ENCODE peak calls at places on chromosomes 16 and 17, in seven cellular contexts. One of them, this sample, is unnamed.

GRCh38 chr16:3065069-3065741 is at the start of gene IL32:
- DNase-seq in right lobe of liver: peak
- DNase-seq in lower leg skin: no peak
- DNase-seq in A549: peak
- DNase-seq in HepG2: peak
- DNase-seq in H1: no peak
- DNase-seq in body of pancreas: peak
- DNase-seq in this sample: peak

GRCh38 chr16:71626858-71627213 is 852 bp downstream of the MARVELD3 start:
- DNase-seq in right lobe of liver: peak
- DNase-seq in lower leg skin: no peak
- DNase-seq in A549: peak
- DNase-seq in HepG2: no peak
- DNase-seq in H1: no peak
- DNase-seq in body of pancreas: peak
- DNase-seq in this sample: peak

GRCh38 chr16:54280751-54281150 is 5.8 kb downstream of the IRX3 start:
- DNase-seq in right lobe of liver: no peak
- DNase-seq in lower leg skin: no peak
- DNase-seq in A549: no peak
- DNase-seq in HepG2: no peak
- DNase-seq in H1: no peak
- DNase-seq in body of pancreas: no peak
- DNase-seq in this sample: no peak

GRCh38 chr17:37844158-37844976 is 79.8 kb upstream of the TBC1D3K start:
- DNase-seq in right lobe of liver: peak
- DNase-seq in lower leg skin: peak
- DNase-seq in A549: peak
- DNase-seq in HepG2: peak
- DNase-seq in H1: peak
- DNase-seq in body of pancreas: peak
- DNase-seq in this sample: peak

GRCh38 chr16:10679921-10680320 is 14.8 kb downstream of the TEKT5 start:
- DNase-seq in right lobe of liver: no peak
- DNase-seq in lower leg skin: no peak
- DNase-seq in A549: no peak
- DNase-seq in HepG2: no peak
- DNase-seq in H1: no peak
- DNase-seq in body of pancreas: no peak
- DNase-seq in this sample: no peak

GRCh38 chr17:78496311-78496710 is 80.9 kb downstream of the DNAH17 start:
- DNase-seq in right lobe of liver: no peak
- DNase-seq in lower leg skin: no peak
- DNase-seq in A549: no peak
- DNase-seq in HepG2: no peak
- DNase-seq in H1: no peak
- DNase-seq in body of pancreas: no peak
- DNase-seq in this sample: no peak

GRCh38 chr16:75952124-75952523 is 225.8 kb upstream of the CPHXL start:
- DNase-seq in right lobe of liver: no peak
- DNase-seq in lower leg skin: no peak
- DNase-seq in A549: no peak
- DNase-seq in HepG2: no peak
- DNase-seq in H1: no peak
- DNase-seq in body of pancreas: no peak
- DNase-seq in this sample: no peak

GRCh38 chr16:85463228-85463611 is 149.9 kb upstream of the GSE1 start:
- DNase-seq in right lobe of liver: no peak
- DNase-seq in lower leg skin: no peak
- DNase-seq in A549: no peak
- DNase-seq in HepG2: no peak
- DNase-seq in H1: no peak
- DNase-seq in body of pancreas: no peak
- DNase-seq in this sample: no peak

DNA sequence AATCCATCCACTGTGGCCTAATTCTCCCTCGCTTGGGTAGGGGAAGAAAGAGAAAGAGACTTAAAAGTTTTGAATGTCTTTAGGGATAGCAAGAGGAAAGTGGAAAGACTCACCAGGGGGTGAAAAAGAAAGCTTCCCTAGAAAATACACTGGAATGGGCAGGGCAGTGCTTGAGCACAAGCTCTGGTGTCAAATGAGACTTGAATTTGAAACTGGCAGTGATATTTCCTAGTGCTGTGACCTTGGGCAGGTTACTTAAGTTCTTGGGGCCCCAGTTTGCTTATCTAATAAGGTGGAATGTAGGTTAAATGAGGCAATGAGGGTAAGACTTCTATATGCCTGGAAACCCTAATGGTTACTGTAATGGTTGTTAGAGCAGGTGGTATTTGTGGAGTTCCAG is 102.2 kb downstream of the SOX9 start:
- DNase-seq in right lobe of liver: no peak
- DNase-seq in lower leg skin: no peak
- DNase-seq in A549: no peak
- DNase-seq in HepG2: no peak
- DNase-seq in H1: no peak
- DNase-seq in body of pancreas: no peak
- DNase-seq in this sample: no peak
- TF ChIP-seq POLR2A in right lobe of liver: no peak
- TF ChIP-seq POLR2A in lower leg skin: no peak
- TF ChIP-seq POLR2A in A549: no peak
- TF ChIP-seq POLR2A in HepG2: no peak
- TF ChIP-seq POLR2A in H1: no peak
- TF ChIP-seq POLR2A in body of pancreas: no peak
- TF ChIP-seq POLR2A in this sample: no peak

GRCh38 chr16:51591480-51591879 is 440.4 kb upstream of the SALL1 start:
- DNase-seq in right lobe of liver: no peak
- DNase-seq in lower leg skin: no peak
- DNase-seq in A549: no peak
- DNase-seq in HepG2: no peak
- DNase-seq in H1: no peak
- DNase-seq in body of pancreas: no peak
- DNase-seq in this sample: no peak

GRCh38 chr16:51596247-51596646 is 445.2 kb upstream of the SALL1 start:
- DNase-seq in right lobe of liver: no peak
- DNase-seq in lower leg skin: no peak
- DNase-seq in A549: no peak
- DNase-seq in HepG2: no peak
- DNase-seq in H1: no peak
- DNase-seq in body of pancreas: no peak
- DNase-seq in this sample: no peak

GRCh38 chr16:51592535-51592934 is 441.5 kb upstream of the SALL1 start:
- DNase-seq in right lobe of liver: no peak
- DNase-seq in lower leg skin: no peak
- DNase-seq in A549: no peak
- DNase-seq in HepG2: no peak
- DNase-seq in H1: no peak
- DNase-seq in body of pancreas: no peak
- DNase-seq in this sample: no peak

GRCh38 chr16:51592013-51592501 is 441.0 kb upstream of the SALL1 start:
- DNase-seq in right lobe of liver: no peak
- DNase-seq in lower leg skin: no peak
- DNase-seq in A549: no peak
- DNase-seq in HepG2: no peak
- DNase-seq in H1: no peak
- DNase-seq in body of pancreas: no peak
- DNase-seq in this sample: no peak
- H3K4me3 ChIP-seq in right lobe of liver: peak
- H3K4me3 ChIP-seq in lower leg skin: no peak
- H3K4me3 ChIP-seq in A549: peak
- H3K4me3 ChIP-seq in HepG2: no peak
- H3K4me3 ChIP-seq in H1: no peak
- H3K4me3 ChIP-seq in body of pancreas: no peak
- H3K4me3 ChIP-seq in this sample: peak

GRCh38 chr16:67181346-67181745 is 2.4 kb downstream of the MATCAP1 start:
- DNase-seq in right lobe of liver: no peak
- DNase-seq in lower leg skin: no peak
- DNase-seq in A549: no peak
- DNase-seq in HepG2: no peak
- DNase-seq in H1: no peak
- DNase-seq in body of pancreas: no peak
- DNase-seq in this sample: no peak

GRCh38 chr16:67177743-67178699 is 5.7 kb downstream of the MATCAP1 start:
- DNase-seq in right lobe of liver: peak
- DNase-seq in lower leg skin: no peak
- DNase-seq in A549: peak
- DNase-seq in HepG2: peak
- DNase-seq in H1: peak
- DNase-seq in body of pancreas: peak
- DNase-seq in this sample: peak

GRCh38 chr16:67180166-67180565 is 3.6 kb downstream of the MATCAP1 start:
- DNase-seq in right lobe of liver: no peak
- DNase-seq in lower leg skin: no peak
- DNase-seq in A549: no peak
- DNase-seq in HepG2: no peak
- DNase-seq in H1: no peak
- DNase-seq in body of pancreas: no peak
- DNase-seq in this sample: no peak

GRCh38 chr16:67182288-67182687 is 1.5 kb downstream of the MATCAP1 start:
- DNase-seq in right lobe of liver: no peak
- DNase-seq in lower leg skin: no peak
- DNase-seq in A549: no peak
- DNase-seq in HepG2: no peak
- DNase-seq in H1: no peak
- DNase-seq in body of pancreas: no peak
- DNase-seq in this sample: no peak

DNA sequence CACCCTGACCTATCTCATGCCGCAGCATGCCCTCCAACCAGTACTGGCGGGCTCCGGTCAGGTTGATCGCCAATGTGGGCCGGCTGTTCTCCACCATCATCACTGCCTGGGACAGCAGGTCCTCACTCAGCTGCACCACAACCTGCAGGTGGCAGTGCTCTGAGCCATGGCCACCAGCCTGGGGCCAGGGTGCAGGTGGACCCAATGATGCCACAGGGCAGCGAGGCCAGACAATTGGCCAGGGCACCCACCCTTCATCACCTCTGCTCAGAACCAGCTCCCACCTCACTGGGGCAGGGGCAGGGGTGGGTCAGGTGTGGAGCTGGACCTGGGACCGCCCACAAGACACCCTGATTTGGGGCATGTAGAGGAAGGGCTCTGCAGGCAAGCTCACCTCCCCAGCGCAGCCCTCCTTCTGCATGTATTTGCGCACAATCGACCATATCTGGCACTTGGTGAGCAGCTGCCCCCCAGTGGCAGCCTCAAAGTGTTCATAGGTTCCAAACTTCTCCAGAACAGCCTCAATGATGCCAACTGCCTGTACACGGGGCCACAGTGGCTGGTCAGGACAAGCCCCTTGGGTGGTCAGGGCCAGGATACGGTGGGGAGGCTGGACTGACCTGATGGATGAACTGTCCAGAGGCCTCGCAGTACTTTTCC is 4.2 kb downstream of the MATCAP1 start:
- DNase-seq in right lobe of liver: no peak
- DNase-seq in lower leg skin: no peak
- DNase-seq in A549: no peak
- DNase-seq in HepG2: no peak
- DNase-seq in H1: no peak
- DNase-seq in body of pancreas: no peak
- DNase-seq in this sample: no peak
- TF ChIP-seq CTCF in right lobe of liver: peak
- TF ChIP-seq CTCF in lower leg skin: no peak
- TF ChIP-seq CTCF in A549: peak
- TF ChIP-seq CTCF in HepG2: peak
- TF ChIP-seq CTCF in H1: peak
- TF ChIP-seq CTCF in body of pancreas: no peak
- TF ChIP-seq CTCF in this sample: no peak

GRCh38 chr16:70430667-70431536 is 8.0 kb downstream of the ST3GAL2 start:
- DNase-seq in right lobe of liver: no peak
- DNase-seq in lower leg skin: no peak
- DNase-seq in A549: no peak
- DNase-seq in HepG2: peak
- DNase-seq in H1: no peak
- DNase-seq in body of pancreas: no peak
- DNase-seq in this sample: no peak
- TF ChIP-seq POLR2A in right lobe of liver: no peak
- TF ChIP-seq POLR2A in lower leg skin: no peak
- TF ChIP-seq POLR2A in A549: no peak
- TF ChIP-seq POLR2A in HepG2: no peak
- TF ChIP-seq POLR2A in H1: no peak
- TF ChIP-seq POLR2A in body of pancreas: no peak
- TF ChIP-seq POLR2A in this sample: no peak

DNA sequence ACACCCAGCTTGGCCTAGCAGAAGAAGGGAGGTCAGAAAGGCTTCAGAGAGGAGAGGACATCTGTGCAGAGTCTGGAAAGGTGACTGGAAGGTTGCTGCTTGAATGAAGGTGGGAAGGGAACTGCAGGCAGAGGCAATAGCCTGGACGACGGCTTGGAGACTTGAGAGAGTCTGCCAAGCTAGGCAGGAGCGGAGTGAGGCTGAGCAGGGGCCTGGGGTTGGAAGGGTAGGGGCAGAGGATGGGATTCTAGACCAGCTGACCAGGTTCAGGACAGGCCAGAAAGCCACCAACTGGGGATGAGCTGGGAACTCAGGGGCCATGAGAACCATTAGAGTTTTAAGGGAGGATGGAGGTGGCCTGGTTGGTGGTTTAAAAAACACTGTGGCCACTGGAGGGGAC is 339 bp upstream of the SGCA start:
- DNase-seq in right lobe of liver: peak
- DNase-seq in lower leg skin: no peak
- DNase-seq in A549: no peak
- DNase-seq in HepG2: no peak
- DNase-seq in H1: no peak
- DNase-seq in body of pancreas: no peak
- DNase-seq in this sample: no peak
- H3K4me3 ChIP-seq in right lobe of liver: no peak
- H3K4me3 ChIP-seq in lower leg skin: no peak
- H3K4me3 ChIP-seq in A549: no peak
- H3K4me3 ChIP-seq in HepG2: no peak
- H3K4me3 ChIP-seq in H1: no peak
- H3K4me3 ChIP-seq in body of pancreas: no peak
- H3K4me3 ChIP-seq in this sample: no peak

DNA sequence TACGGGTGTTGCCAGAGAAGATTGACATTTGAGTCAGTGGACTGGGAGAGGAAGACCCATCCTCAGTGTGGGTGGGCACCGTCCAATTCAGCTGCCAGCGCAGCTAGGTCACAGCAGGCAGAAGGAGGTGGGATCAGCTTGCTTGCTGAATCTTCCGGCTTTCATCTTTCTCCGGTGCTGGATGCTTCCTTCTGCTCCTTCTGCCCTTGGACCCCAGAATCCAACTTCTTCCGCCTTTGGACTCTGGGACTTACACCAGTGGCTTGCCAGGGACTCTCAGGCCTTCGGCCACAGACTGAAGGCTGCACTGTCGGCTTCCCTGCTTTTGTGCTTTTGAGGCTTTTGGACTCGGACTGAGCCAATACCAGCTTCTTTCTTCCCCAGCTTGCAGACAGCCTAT is 46.1 kb upstream of the RPL38 start:
- DNase-seq in right lobe of liver: no peak
- DNase-seq in lower leg skin: no peak
- DNase-seq in A549: no peak
- DNase-seq in HepG2: no peak
- DNase-seq in H1: no peak
- DNase-seq in body of pancreas: no peak
- DNase-seq in this sample: no peak
- TF ChIP-seq CTCF in right lobe of liver: no peak
- TF ChIP-seq CTCF in lower leg skin: no peak
- TF ChIP-seq CTCF in A549: no peak
- TF ChIP-seq CTCF in HepG2: no peak
- TF ChIP-seq CTCF in H1: no peak
- TF ChIP-seq CTCF in body of pancreas: no peak
- TF ChIP-seq CTCF in this sample: no peak

GRCh38 chr17:10058924-10059683 is 139.3 kb downstream of the GAS7 start:
- DNase-seq in right lobe of liver: no peak
- DNase-seq in lower leg skin: no peak
- DNase-seq in A549: no peak
- DNase-seq in HepG2: no peak
- DNase-seq in H1: no peak
- DNase-seq in body of pancreas: no peak
- DNase-seq in this sample: no peak
- TF ChIP-seq POLR2A in right lobe of liver: no peak
- TF ChIP-seq POLR2A in lower leg skin: no peak
- TF ChIP-seq POLR2A in A549: no peak
- TF ChIP-seq POLR2A in HepG2: no peak
- TF ChIP-seq POLR2A in H1: no peak
- TF ChIP-seq POLR2A in body of pancreas: no peak
- TF ChIP-seq POLR2A in this sample: no peak

This sample was measured in stomach.